ENCODE peak calls at places on chromosome 10, in seven cellular contexts. C is LoVo; L is tibial nerve; F is effector memory CD4-positive, alpha-beta T cell; B is heart left ventricle; A is neuronal stem cell; T is nucleus accumbens. O is an unnamed sample.
A peak's percentile ranks its signal among the peaks of the same experiment; 100 is the strongest.

GRCh38 chr10:114384181-114384580 is 20.1 kb downstream of the AFAP1L2 start:
- DNase-seq in C (no peak), L (no peak), F (no peak), B (no peak), A (no peak), T (peak; percentile 50), O (no peak)

GRCh38 chr10:97726636-97727178 is 10.2 kb upstream of the ZFYVE27 start:
- DNase-seq in C (no peak), L (no peak), F (no peak), B (no peak), A (no peak), T (no peak), O (peak; percentile 66)

GRCh38 chr10:59881640-59882039 is 24.7 kb downstream of the CCDC6 start:
- DNase-seq in C (no peak), L (no peak), F (no peak), B (no peak), A (no peak), T (no peak), O (no peak)

GRCh38 chr10:59234814-59235429 is 58.5 kb downstream of the PHYHIPL start:
- DNase-seq in C (peak; percentile 29), L (peak; percentile 37), F (no peak), B (no peak), A (no peak), T (no peak), O (peak; percentile 4)

GRCh38 chr10:5076615-5077014 is 17.6 kb upstream of the AKR1C3 start:
- DNase-seq in C (no peak), L (no peak), F (no peak), B (no peak), A (no peak), T (no peak), O (peak; percentile 32)

GRCh38 chr10:5481121-5481520 is 18.2 kb downstream of the CALML5 start:
- DNase-seq in C (no peak), L (no peak), F (no peak), B (no peak), A (no peak), T (no peak), O (no peak)

GRCh38 chr10:70776455-70777005 is 8.6 kb downstream of the TBATA start:
- DNase-seq in C (no peak), L (no peak), F (no peak), B (no peak), A (no peak), T (no peak), O (no peak)

GRCh38 chr10:4243651-4244050 is 458.6 kb upstream of the KLF6 start:
- DNase-seq in C (peak; percentile 72), L (peak; percentile 43), F (no peak), B (peak; percentile 47), A (no peak), T (no peak), O (peak; percentile 98)

GRCh38 chr10:19985745-19986144 is 169.5 kb downstream of the PLXDC2 start:
- DNase-seq in C (no peak), L (no peak), F (no peak), B (no peak), A (no peak), T (no peak), O (no peak)

GRCh38 chr10:28503114-28503513 is 29.8 kb upstream of the WAC start:
- DNase-seq in C (peak; percentile 87), L (no peak), F (no peak), B (peak; percentile 30), A (no peak), T (no peak), O (peak; percentile 7)

GRCh38 chr10:96413151-96413787 is 54.5 kb upstream of the OPALIN start:
- DNase-seq in C (no peak), L (no peak), F (no peak), B (no peak), A (no peak), T (no peak), O (no peak)

GRCh38 chr10:35409094-35409582 is 72.8 kb downstream of the CCNY start:
- DNase-seq in C (no peak), L (no peak), F (no peak), B (peak; percentile 45), A (no peak), T (no peak), O (peak; percentile 39)

GRCh38 chr10:110842305-110842952 is 29.3 kb upstream of the PDCD4 start:
- DNase-seq in C (no peak), L (no peak), F (no peak), B (no peak), A (no peak), T (no peak), O (no peak)

GRCh38 chr10:703118-703517 is 13.7 kb upstream of the DIP2C start:
- DNase-seq in C (no peak), L (no peak), F (no peak), B (no peak), A (no peak), T (no peak), O (no peak)

GRCh38 chr10:27344568-27345454 is 104.2 kb upstream of the ACBD5 start:
- DNase-seq in C (no peak), L (no peak), F (no peak), B (no peak), A (no peak), T (no peak), O (no peak)

GRCh38 chr10:58241346-58241745 is 26.3 kb downstream of the IPMK start:
- DNase-seq in C (no peak), L (no peak), F (no peak), B (no peak), A (no peak), T (no peak), O (peak; percentile 27)

GRCh38 chr10:15661574-15661973 is 58.1 kb downstream of the ITGA8 start:
- DNase-seq in C (no peak), L (no peak), F (no peak), B (no peak), A (no peak), T (no peak), O (peak; percentile 16)

GRCh38 chr10:128880221-128880620 is 586.8 kb upstream of the MGMT start:
- DNase-seq in C (no peak), L (no peak), F (no peak), B (no peak), A (no peak), T (no peak), O (no peak)

GRCh38 chr10:120979435-120980315 is 128.5 kb downstream of the WDR11 start:
- DNase-seq in C (peak; percentile 71), L (no peak), F (no peak), B (no peak), A (peak; percentile 32), T (no peak), O (no peak)

GRCh38 chr10:30092151-30092790 is 32.9 kb upstream of the JCAD start:
- DNase-seq in C (no peak), L (no peak), F (no peak), B (no peak), A (no peak), T (no peak), O (no peak)

O was measured in AG09309.